ENCODE peak calls at places on chromosomes 6 and 20, in eight cellular contexts. D is A549, V is kidney glomerular epithelial cell, T is AG10803, S is fibroblast of the aortic adventitia, H is head of caudate nucleus, W is psoas muscle, U is KG1. Y is an unnamed sample.

GRCh38 chr20:63968928-63969760 is 586 bp downstream of the ZNF512B start:
- DNase-seq in W (peak), D (no peak), V (no peak), U (no peak), H (no peak), T (no peak), S (no peak), Y (peak)

GRCh38 chr20:40960521-40960956 is 68.1 kb upstream of the TOP1 start:
- DNase-seq in T (peak), D (no peak), S (peak), W (no peak), U (no peak), H (no peak), V (no peak), Y (peak)

GRCh38 chr6:2976571-2977085 is 5.3 kb upstream of the SERPINB6 start:
- DNase-seq in V (peak), W (no peak), T (peak), H (no peak), S (peak), D (no peak), U (no peak), Y (peak)

GRCh38 chr6:107534762-107535161 is 44.8 kb downstream of the SOBP start:
- DNase-seq in S (no peak), D (no peak), H (no peak), U (no peak), V (no peak), T (no peak), W (no peak), Y (no peak)

GRCh38 chr20:48667889-48668413 is 159.8 kb downstream of the PREX1 start:
- DNase-seq in D (no peak), W (no peak), H (no peak), V (no peak), T (no peak), U (no peak), S (peak), Y (peak)

GRCh38 chr6:158011478-158011920 is 29.8 kb downstream of the SYNJ2 start:
- DNase-seq in T (peak), W (no peak), V (no peak), U (no peak), H (no peak), S (no peak), D (no peak), Y (no peak)

GRCh38 chr20:62990306-62990825 is 16.4 kb downstream of the BHLHE23 start:
- DNase-seq in H (no peak), S (no peak), W (no peak), U (no peak), V (no peak), D (no peak), T (no peak), Y (no peak)

GRCh38 chr20:57106030-57106682 is 160.3 kb downstream of the BMP7 start:
- DNase-seq in S (no peak), U (no peak), T (no peak), V (no peak), D (no peak), W (no peak), H (no peak), Y (no peak)

GRCh38 chr6:38068854-38069253 is 249.3 kb downstream of the ZFAND3 start:
- DNase-seq in T (peak), V (no peak), W (no peak), D (peak), S (no peak), H (no peak), U (no peak), Y (no peak)

GRCh38 chr6:170233304-170234205 is 57.3 kb downstream of the DLL1 start:
- DNase-seq in D (no peak), S (no peak), V (no peak), U (no peak), T (no peak), W (no peak), H (peak), Y (no peak)

GRCh38 chr20:31907046-31907445 is 36.6 kb downstream of the TTLL9 start:
- DNase-seq in U (no peak), T (no peak), D (no peak), S (no peak), H (no peak), W (no peak), V (no peak), Y (no peak)

GRCh38 chr6:145548941-145549652 is 186.2 kb downstream of the EPM2A start:
- DNase-seq in S (no peak), U (no peak), V (no peak), H (no peak), T (no peak), D (no peak), W (no peak), Y (no peak)

GRCh38 chr6:84872996-84873395 is 108.6 kb upstream of the TBX18 start:
- DNase-seq in S (no peak), W (no peak), D (no peak), T (no peak), V (no peak), H (no peak), U (no peak), Y (no peak)

GRCh38 chr6:169724554-169725269 is 412 bp upstream of the PHF10 start:
- DNase-seq in V (peak), W (peak), H (peak), U (peak), T (peak), S (peak), D (peak), Y (peak)

GRCh38 chr20:1813101-1813529 is 82.1 kb upstream of the SIRPA start:
- DNase-seq in V (peak), T (peak), H (no peak), U (no peak), S (peak), W (peak), D (peak), Y (peak)

GRCh38 chr6:6683964-6684363 is 95.4 kb downstream of the LY86 start:
- DNase-seq in S (no peak), D (no peak), T (no peak), U (no peak), W (no peak), H (no peak), V (peak), Y (no peak)

GRCh38 chr6:2035046-2035445 is 210.4 kb downstream of the GMDS start:
- DNase-seq in H (no peak), U (no peak), S (no peak), T (no peak), V (peak), D (no peak), W (no peak), Y (no peak)

GRCh38 chr20:62370807-62371587 is 3.9 kb upstream of the LAMA5 start:
- DNase-seq in S (no peak), V (no peak), D (no peak), U (no peak), T (no peak), W (no peak), H (no peak), Y (no peak)

GRCh38 chr6:46704562-46704961 is 16.9 kb downstream of the TDRD6 start:
- DNase-seq in D (peak), H (peak), W (no peak), T (peak), U (no peak), V (peak), S (peak), Y (no peak)

GRCh38 chr6:71194730-71195129 is 93.9 kb upstream of the OGFRL1 start:
- DNase-seq in U (no peak), H (no peak), W (no peak), V (peak), T (peak), D (no peak), S (peak), Y (no peak)

Y was measured in osteoblast.